ENCODE peak calls at places on chromosomes 1 and 21, in ten cellular contexts. One of them, this sample, is unnamed. For H3K9me3, the result is how much of the 10 kb centered on the place peaks cover.

GRCh38 chr21:32562426-32562825 is 22.9 kb downstream of the TCP10L start:
- DNase-seq in colonic mucosa: no peak
- DNase-seq in DND-41: no peak
- DNase-seq in endodermal cell: peak
- DNase-seq in IMR-90: peak
- DNase-seq in PC-3: no peak
- DNase-seq in SK-N-SH: no peak
- DNase-seq in MM.1S: peak
- DNase-seq in neural progenitor cell: peak
- DNase-seq in GM23248: peak
- DNase-seq in this sample: peak

GRCh38 chr1:84742653-84743052 is 52.4 kb upstream of the SSX2IP start:
- DNase-seq in colonic mucosa: no peak
- DNase-seq in DND-41: no peak
- DNase-seq in endodermal cell: no peak
- DNase-seq in IMR-90: peak
- DNase-seq in PC-3: peak
- DNase-seq in SK-N-SH: no peak
- DNase-seq in MM.1S: no peak
- DNase-seq in neural progenitor cell: no peak
- DNase-seq in GM23248: peak
- DNase-seq in this sample: no peak

GRCh38 chr1:235650341-235651169 is 971 bp upstream of the GNG4 start:
- DNase-seq in colonic mucosa: peak
- DNase-seq in DND-41: no peak
- DNase-seq in endodermal cell: peak
- DNase-seq in IMR-90: no peak
- DNase-seq in PC-3: no peak
- DNase-seq in SK-N-SH: no peak
- DNase-seq in MM.1S: no peak
- DNase-seq in neural progenitor cell: peak
- DNase-seq in GM23248: peak
- DNase-seq in this sample: peak

GRCh38 chr1:80582980-80583379 is 1217.8 kb upstream of the ADGRL2 start:
- DNase-seq in colonic mucosa: no peak
- DNase-seq in DND-41: no peak
- DNase-seq in endodermal cell: no peak
- DNase-seq in IMR-90: no peak
- DNase-seq in PC-3: no peak
- DNase-seq in SK-N-SH: no peak
- DNase-seq in MM.1S: no peak
- DNase-seq in neural progenitor cell: no peak
- DNase-seq in GM23248: no peak
- DNase-seq in this sample: no peak

GRCh38 chr21:20997633-20998455 is at the start of gene NCAM2:
- DNase-seq in colonic mucosa: peak
- DNase-seq in DND-41: no peak
- DNase-seq in endodermal cell: peak
- DNase-seq in IMR-90: peak
- DNase-seq in PC-3: peak
- DNase-seq in SK-N-SH: peak
- DNase-seq in MM.1S: peak
- DNase-seq in neural progenitor cell: peak
- DNase-seq in GM23248: peak
- DNase-seq in this sample: peak

GRCh38 chr21:27429612-27430361 is 462.9 kb upstream of the ADAMTS5 start:
- DNase-seq in colonic mucosa: no peak
- DNase-seq in DND-41: no peak
- DNase-seq in endodermal cell: no peak
- DNase-seq in IMR-90: peak
- DNase-seq in PC-3: no peak
- DNase-seq in SK-N-SH: no peak
- DNase-seq in MM.1S: no peak
- DNase-seq in neural progenitor cell: no peak
- DNase-seq in GM23248: peak
- DNase-seq in this sample: no peak

GRCh38 chr1:118973536-118974160 is 14.5 kb downstream of the TBX15 start:
- DNase-seq in colonic mucosa: no peak
- DNase-seq in DND-41: no peak
- DNase-seq in endodermal cell: no peak
- DNase-seq in IMR-90: no peak
- DNase-seq in PC-3: no peak
- DNase-seq in SK-N-SH: no peak
- DNase-seq in MM.1S: no peak
- DNase-seq in neural progenitor cell: no peak
- DNase-seq in GM23248: peak
- DNase-seq in this sample: no peak

GRCh38 chr1:30029677-30030076 is 693.7 kb downstream of the MATN1 start:
- DNase-seq in colonic mucosa: no peak
- DNase-seq in DND-41: no peak
- DNase-seq in endodermal cell: peak
- DNase-seq in IMR-90: no peak
- DNase-seq in PC-3: no peak
- DNase-seq in SK-N-SH: no peak
- DNase-seq in MM.1S: no peak
- DNase-seq in neural progenitor cell: no peak
- DNase-seq in GM23248: no peak
- DNase-seq in this sample: no peak

GRCh38 chr21:43741425-43742096 is 22.6 kb downstream of the PDXK start:
- DNase-seq in colonic mucosa: no peak
- DNase-seq in DND-41: no peak
- DNase-seq in endodermal cell: peak
- DNase-seq in IMR-90: no peak
- DNase-seq in PC-3: no peak
- DNase-seq in SK-N-SH: peak
- DNase-seq in MM.1S: no peak
- DNase-seq in neural progenitor cell: peak
- DNase-seq in GM23248: no peak
- DNase-seq in this sample: no peak

GRCh38 chr1:15411593-15412487 is 2.2 kb downstream of the EFHD2 start:
- DNase-seq in colonic mucosa: peak
- DNase-seq in DND-41: peak
- DNase-seq in endodermal cell: peak
- DNase-seq in IMR-90: peak
- DNase-seq in PC-3: peak
- DNase-seq in SK-N-SH: no peak
- DNase-seq in MM.1S: no peak
- DNase-seq in neural progenitor cell: no peak
- DNase-seq in GM23248: peak
- DNase-seq in this sample: peak

GRCh38 chr1:223620297-223620900 is 45.1 kb downstream of the CAPN8 start:
- DNase-seq in colonic mucosa: no peak
- DNase-seq in DND-41: no peak
- DNase-seq in endodermal cell: no peak
- DNase-seq in IMR-90: no peak
- DNase-seq in PC-3: no peak
- DNase-seq in SK-N-SH: peak
- DNase-seq in MM.1S: no peak
- DNase-seq in neural progenitor cell: no peak
- DNase-seq in GM23248: peak
- DNase-seq in this sample: no peak

GRCh38 chr1:4655674-4656532 is 1.5 kb downstream of the AJAP1 start:
- DNase-seq in colonic mucosa: no peak
- DNase-seq in DND-41: peak
- DNase-seq in endodermal cell: peak
- DNase-seq in IMR-90: no peak
- DNase-seq in PC-3: peak
- DNase-seq in SK-N-SH: peak
- DNase-seq in MM.1S: no peak
- DNase-seq in neural progenitor cell: peak
- DNase-seq in GM23248: peak
- DNase-seq in this sample: no peak

GRCh38 chr1:53627666-53628065 is 111.3 kb downstream of the GLIS1 start:
- DNase-seq in colonic mucosa: no peak
- DNase-seq in DND-41: no peak
- DNase-seq in endodermal cell: peak
- DNase-seq in IMR-90: no peak
- DNase-seq in PC-3: no peak
- DNase-seq in SK-N-SH: no peak
- DNase-seq in MM.1S: no peak
- DNase-seq in neural progenitor cell: no peak
- DNase-seq in GM23248: no peak
- DNase-seq in this sample: no peak

GRCh38 chr1:89996415-89997110 is 1.7 kb downstream of the ZNF326 start:
- DNase-seq in colonic mucosa: peak
- DNase-seq in DND-41: no peak
- DNase-seq in endodermal cell: no peak
- DNase-seq in IMR-90: no peak
- DNase-seq in PC-3: no peak
- DNase-seq in SK-N-SH: no peak
- DNase-seq in MM.1S: no peak
- DNase-seq in neural progenitor cell: no peak
- DNase-seq in GM23248: no peak
- DNase-seq in this sample: no peak

DNA sequence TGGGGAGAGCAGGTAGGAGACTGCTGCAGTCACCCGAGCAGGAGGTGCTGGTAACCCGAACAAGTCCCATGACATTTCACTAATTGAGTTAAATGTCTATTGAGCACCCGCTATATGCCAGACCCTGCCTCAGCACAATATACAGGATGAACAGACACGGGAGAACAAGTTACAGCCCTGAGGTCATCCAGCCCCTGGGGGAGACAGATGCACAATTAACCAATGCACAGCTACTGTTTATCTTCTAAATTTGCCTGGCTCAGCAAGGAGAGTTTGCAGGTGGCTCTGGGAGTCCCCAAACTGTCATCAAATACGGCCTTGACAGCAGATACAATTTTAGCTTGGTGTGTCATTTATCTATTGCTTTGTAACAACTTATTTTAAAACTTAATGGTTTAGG is 18.1 kb downstream of the CITED4 start:
- DNase-seq in colonic mucosa: no peak
- DNase-seq in DND-41: no peak
- DNase-seq in endodermal cell: no peak
- DNase-seq in IMR-90: no peak
- DNase-seq in PC-3: no peak
- DNase-seq in SK-N-SH: peak
- DNase-seq in MM.1S: peak
- DNase-seq in neural progenitor cell: no peak
- DNase-seq in GM23248: no peak
- DNase-seq in this sample: no peak
- H3K4me3 ChIP-seq in colonic mucosa: no peak
- H3K4me3 ChIP-seq in DND-41: no peak
- H3K4me3 ChIP-seq in endodermal cell: no peak
- H3K4me3 ChIP-seq in IMR-90: no peak
- H3K4me3 ChIP-seq in PC-3: no peak
- H3K4me3 ChIP-seq in SK-N-SH: no peak
- H3K4me3 ChIP-seq in MM.1S: no peak
- H3K4me3 ChIP-seq in neural progenitor cell: no peak
- H3K4me3 ChIP-seq in GM23248: no peak
- H3K4me3 ChIP-seq in this sample: no peak

GRCh38 chr1:232031156-232031555 is 404.6 kb downstream of the DISC1 start:
- DNase-seq in colonic mucosa: no peak
- DNase-seq in DND-41: no peak
- DNase-seq in endodermal cell: no peak
- DNase-seq in IMR-90: no peak
- DNase-seq in PC-3: no peak
- DNase-seq in SK-N-SH: no peak
- DNase-seq in MM.1S: no peak
- DNase-seq in neural progenitor cell: no peak
- DNase-seq in GM23248: no peak
- DNase-seq in this sample: no peak
- H3K9me3 ChIP-seq in colonic mucosa: under half
- H3K9me3 ChIP-seq in DND-41: under half
- H3K9me3 ChIP-seq in endodermal cell: under half
- H3K9me3 ChIP-seq in IMR-90: under half
- H3K9me3 ChIP-seq in PC-3: under half
- H3K9me3 ChIP-seq in SK-N-SH: under half
- H3K9me3 ChIP-seq in MM.1S: under half
- H3K9me3 ChIP-seq in neural progenitor cell: under half
- H3K9me3 ChIP-seq in GM23248: under half
- H3K9me3 ChIP-seq in this sample: under half

DNA sequence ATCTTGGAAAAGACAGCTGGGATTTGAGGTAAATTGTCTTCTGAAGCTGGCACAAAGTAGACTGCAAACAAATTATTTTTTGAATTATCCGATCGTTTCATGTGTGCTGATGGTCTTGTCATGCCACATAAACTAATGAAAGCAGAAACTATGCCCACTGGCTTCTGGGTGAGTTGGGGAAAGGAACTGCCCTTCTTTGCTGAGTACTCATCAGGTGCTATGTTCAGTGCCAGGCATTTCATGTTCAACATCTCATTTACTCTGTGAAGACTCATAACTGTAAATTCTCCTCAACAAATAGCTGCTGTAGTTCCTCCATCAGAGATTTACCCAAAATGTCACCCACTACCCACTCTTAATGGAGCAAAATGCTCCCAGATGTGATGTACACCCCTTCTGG is 1.2 kb downstream of the TRIT1 start:
- DNase-seq in colonic mucosa: no peak
- DNase-seq in DND-41: no peak
- DNase-seq in endodermal cell: no peak
- DNase-seq in IMR-90: no peak
- DNase-seq in PC-3: no peak
- DNase-seq in SK-N-SH: no peak
- DNase-seq in MM.1S: no peak
- DNase-seq in neural progenitor cell: no peak
- DNase-seq in GM23248: peak
- DNase-seq in this sample: no peak
- H3K9ac ChIP-seq in colonic mucosa: peak
- H3K9ac ChIP-seq in DND-41: peak
- H3K9ac ChIP-seq in endodermal cell: peak
- H3K9ac ChIP-seq in IMR-90: peak
- H3K9ac ChIP-seq in PC-3: peak
- H3K9ac ChIP-seq in SK-N-SH: peak
- H3K9ac ChIP-seq in MM.1S: peak
- H3K9ac ChIP-seq in neural progenitor cell: peak
- H3K9ac ChIP-seq in GM23248: peak
- H3K9ac ChIP-seq in this sample: peak

GRCh38 chr1:20153000-20153418 is 13.9 kb downstream of the PLA2G2F start:
- DNase-seq in colonic mucosa: no peak
- DNase-seq in DND-41: no peak
- DNase-seq in endodermal cell: peak
- DNase-seq in IMR-90: no peak
- DNase-seq in PC-3: no peak
- DNase-seq in SK-N-SH: peak
- DNase-seq in MM.1S: no peak
- DNase-seq in neural progenitor cell: peak
- DNase-seq in GM23248: peak
- DNase-seq in this sample: no peak

GRCh38 chr1:20152599-20152930 is 13.4 kb downstream of the PLA2G2F start:
- DNase-seq in colonic mucosa: no peak
- DNase-seq in DND-41: no peak
- DNase-seq in endodermal cell: no peak
- DNase-seq in IMR-90: no peak
- DNase-seq in PC-3: no peak
- DNase-seq in SK-N-SH: no peak
- DNase-seq in MM.1S: no peak
- DNase-seq in neural progenitor cell: no peak
- DNase-seq in GM23248: no peak
- DNase-seq in this sample: no peak

GRCh38 chr1:20160034-20160433 is 20.9 kb downstream of the PLA2G2F start:
- DNase-seq in colonic mucosa: no peak
- DNase-seq in DND-41: no peak
- DNase-seq in endodermal cell: no peak
- DNase-seq in IMR-90: no peak
- DNase-seq in PC-3: no peak
- DNase-seq in SK-N-SH: no peak
- DNase-seq in MM.1S: no peak
- DNase-seq in neural progenitor cell: no peak
- DNase-seq in GM23248: no peak
- DNase-seq in this sample: no peak

GRCh38 chr1:20154306-20154831 is 15.2 kb downstream of the PLA2G2F start:
- DNase-seq in colonic mucosa: no peak
- DNase-seq in DND-41: no peak
- DNase-seq in endodermal cell: no peak
- DNase-seq in IMR-90: no peak
- DNase-seq in PC-3: no peak
- DNase-seq in SK-N-SH: no peak
- DNase-seq in MM.1S: no peak
- DNase-seq in neural progenitor cell: no peak
- DNase-seq in GM23248: no peak
- DNase-seq in this sample: no peak

GRCh38 chr1:20158358-20159070 is 19.4 kb downstream of the PLA2G2F start:
- DNase-seq in colonic mucosa: no peak
- DNase-seq in DND-41: no peak
- DNase-seq in endodermal cell: no peak
- DNase-seq in IMR-90: no peak
- DNase-seq in PC-3: peak
- DNase-seq in SK-N-SH: no peak
- DNase-seq in MM.1S: no peak
- DNase-seq in neural progenitor cell: no peak
- DNase-seq in GM23248: no peak
- DNase-seq in this sample: no peak
- H3K4me3 ChIP-seq in colonic mucosa: no peak
- H3K4me3 ChIP-seq in DND-41: no peak
- H3K4me3 ChIP-seq in endodermal cell: no peak
- H3K4me3 ChIP-seq in IMR-90: no peak
- H3K4me3 ChIP-seq in PC-3: no peak
- H3K4me3 ChIP-seq in SK-N-SH: no peak
- H3K4me3 ChIP-seq in MM.1S: no peak
- H3K4me3 ChIP-seq in neural progenitor cell: no peak
- H3K4me3 ChIP-seq in GM23248: no peak
- H3K4me3 ChIP-seq in this sample: no peak

This sample was measured in adipocyte.